ENCODE peak calls at places on chromosomes 4 and X, in five cellular contexts. A is mammary epithelial cell, Z is HepG2, C is H9, G is hepatocyte. N is an unnamed sample.

GRCh38 chr4:109499513-109499912 is 60.5 kb upstream of the MCUB start:
- DNase-seq in A (no peak), Z (no peak), C (no peak), G (no peak), N (no peak)

GRCh38 chrX:100745806-100746537 is 14.1 kb upstream of the SYTL4 start:
- DNase-seq in A (no peak), Z (no peak), C (no peak), G (no peak), N (no peak)

GRCh38 chr4:166896254-166896653 is 338.0 kb downstream of the SPOCK3 start:
- DNase-seq in A (no peak), Z (no peak), C (no peak), G (no peak), N (no peak)

GRCh38 chr4:2320746-2321145 is 58.8 kb upstream of the MXD4 start:
- DNase-seq in A (no peak), Z (no peak), C (no peak), G (no peak), N (no peak)

GRCh38 chr4:57378766-57379165 is 268.6 kb upstream of the IGFBP7 start:
- DNase-seq in A (peak), Z (no peak), C (no peak), G (no peak), N (no peak)

GRCh38 chr4:67575232-67575888 is 16.8 kb downstream of the STAP1 start:
- DNase-seq in A (no peak), Z (no peak), C (no peak), G (no peak), N (no peak)

GRCh38 chrX:141668371-141668770 is 30.2 kb downstream of the SPANXD start:
- DNase-seq in A (no peak), Z (no peak), C (no peak), G (no peak), N (no peak)

GRCh38 chr4:16967722-16968121 is 69.3 kb upstream of the LDB2 start:
- DNase-seq in A (no peak), Z (no peak), C (no peak), G (no peak), N (no peak)

GRCh38 chr4:53186714-53187358 is 179.0 kb downstream of the SCFD2 start:
- DNase-seq in A (no peak), Z (no peak), C (no peak), G (no peak), N (no peak)

GRCh38 chr4:7766086-7766485 is 173.6 kb downstream of the AFAP1 start:
- DNase-seq in A (no peak), Z (no peak), C (no peak), G (no peak), N (no peak)

GRCh38 chrX:117429511-117429910 is 687.1 kb downstream of the KLHL13 start:
- DNase-seq in A (no peak), Z (no peak), C (no peak), G (no peak), N (no peak)

GRCh38 chr4:6916587-6917444 is 7.2 kb downstream of the TBC1D14 start:
- DNase-seq in A (peak), Z (no peak), C (no peak), G (peak), N (no peak)

GRCh38 chr4:145171919-145172318 is 8.5 kb downstream of the OTUD4 start:
- DNase-seq in A (no peak), Z (no peak), C (no peak), G (no peak), N (no peak)

GRCh38 chr4:121189811-121190210 is 25.7 kb upstream of the TNIP3 start:
- DNase-seq in A (no peak), Z (no peak), C (no peak), G (no peak), N (no peak)

GRCh38 chrX:131633285-131633917 is 89.5 kb downstream of the OR13H1 start:
- DNase-seq in A (peak), Z (peak), C (peak), G (peak), N (peak)

GRCh38 chr4:118988635-118988972 is 100.0 kb downstream of the SYNPO2 start:
- DNase-seq in A (no peak), Z (no peak), C (no peak), G (no peak), N (no peak)

GRCh38 chr4:166165829-166166420 is 292.9 kb downstream of the TLL1 start:
- DNase-seq in A (peak), Z (peak), C (no peak), G (peak), N (no peak)

GRCh38 chr4:1503583-1504471 is 97.6 kb upstream of the NKX1-1 start:
- DNase-seq in A (no peak), Z (no peak), C (peak), G (no peak), N (peak)

GRCh38 chr4:37662861-37663390 is 23.2 kb downstream of the RELL1 start:
- DNase-seq in A (no peak), Z (peak), C (no peak), G (no peak), N (no peak)

GRCh38 chr4:3145251-3145908 is 70.9 kb downstream of the HTT start:
- DNase-seq in A (no peak), Z (no peak), C (no peak), G (no peak), N (no peak)

GRCh38 chrX:17038681-17039161 is 92.3 kb downstream of the REPS2 start:
- DNase-seq in A (peak), Z (no peak), C (no peak), G (no peak), N (no peak)

GRCh38 chr4:142405021-142405991 is 440.8 kb downstream of the INPP4B start:
- DNase-seq in A (peak), Z (no peak), C (peak), G (peak), N (no peak)

GRCh38 chrX:136032370-136032769 is 47.1 kb downstream of the SLC9A6 start:
- DNase-seq in A (no peak), Z (no peak), C (no peak), G (no peak), N (no peak)

GRCh38 chr4:20761382-20761781 is 61.1 kb downstream of the PACRGL start:
- DNase-seq in A (no peak), Z (no peak), C (no peak), G (no peak), N (no peak)

GRCh38 chr4:154973636-154974035 is 192.6 kb downstream of the RBM46 start:
- DNase-seq in A (peak), Z (peak), C (no peak), G (peak), N (no peak)
- H2AFZ ChIP-seq in A (peak), Z (no peak), C (no peak), G (no peak), N (no peak)

GRCh38 chr4:161554372-161554990 is 609.3 kb downstream of the FSTL5 start:
- DNase-seq in A (peak), Z (no peak), C (no peak), G (no peak), N (no peak)
- H2AFZ ChIP-seq in A (no peak), Z (no peak), C (no peak), G (no peak), N (no peak)

DNA sequence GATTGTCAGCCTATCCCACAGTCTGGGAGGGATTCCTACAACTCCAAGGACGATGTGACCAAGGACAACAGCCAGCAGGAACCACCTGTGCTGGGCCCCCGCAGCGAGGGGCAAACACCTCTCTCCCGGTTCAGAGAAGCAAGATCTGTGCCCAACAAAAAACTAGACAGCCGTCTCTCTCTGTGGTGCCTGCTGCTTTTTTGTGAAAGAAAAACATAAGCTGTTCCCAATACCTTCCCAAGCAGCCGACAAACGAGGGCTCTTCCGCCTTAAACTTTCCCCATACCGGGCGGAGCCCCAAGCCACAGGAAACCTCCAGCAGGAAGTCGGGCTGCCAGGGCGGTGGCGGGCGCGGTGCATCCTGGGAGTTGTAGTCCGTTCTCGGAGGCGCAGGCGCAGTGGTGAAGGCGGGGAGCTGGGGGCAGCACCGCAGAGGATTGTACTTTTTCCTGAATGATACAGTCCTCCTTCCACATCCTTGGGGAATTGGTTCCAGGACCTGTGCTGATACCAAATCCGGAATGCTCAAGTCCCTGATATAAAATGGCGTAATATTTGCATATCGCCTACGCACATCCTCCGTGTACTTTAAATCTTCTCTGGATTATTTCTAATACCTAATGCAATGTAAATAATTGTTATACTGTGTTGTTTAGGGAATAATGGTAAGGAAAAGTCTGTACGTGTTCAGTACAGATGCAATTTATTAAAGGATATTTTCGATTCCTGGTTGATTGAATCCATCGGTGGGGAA is 63.1 kb upstream of the IRF2 start:
- DNase-seq in A (peak), Z (peak), C (peak), G (peak), N (peak)
- H2AFZ ChIP-seq in A (peak), Z (peak), C (no peak), G (peak), N (peak)

DNA sequence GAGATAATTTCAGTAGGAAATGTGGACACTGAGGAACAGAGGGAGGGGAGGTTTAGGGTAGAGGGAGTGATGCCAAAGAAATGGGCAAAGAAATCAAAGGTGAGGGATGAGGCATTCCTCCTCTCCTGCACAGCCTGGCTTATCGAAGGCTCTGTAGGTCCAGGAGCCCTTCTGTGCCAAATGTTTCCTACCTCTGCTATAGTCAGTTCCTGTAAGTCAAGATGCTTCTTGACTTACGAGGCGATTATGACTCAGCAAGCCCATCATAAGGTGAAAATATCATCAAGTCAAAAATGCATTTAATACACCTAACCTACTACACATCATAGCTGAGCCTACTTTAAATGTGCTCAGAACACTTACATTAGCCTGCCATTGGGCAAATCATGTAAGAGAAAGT is 60.0 kb upstream of the ARHGAP24 start:
- DNase-seq in A (no peak), Z (no peak), C (no peak), G (no peak), N (no peak)
- H2AFZ ChIP-seq in A (no peak), Z (no peak), C (no peak), G (no peak), N (no peak)

DNA sequence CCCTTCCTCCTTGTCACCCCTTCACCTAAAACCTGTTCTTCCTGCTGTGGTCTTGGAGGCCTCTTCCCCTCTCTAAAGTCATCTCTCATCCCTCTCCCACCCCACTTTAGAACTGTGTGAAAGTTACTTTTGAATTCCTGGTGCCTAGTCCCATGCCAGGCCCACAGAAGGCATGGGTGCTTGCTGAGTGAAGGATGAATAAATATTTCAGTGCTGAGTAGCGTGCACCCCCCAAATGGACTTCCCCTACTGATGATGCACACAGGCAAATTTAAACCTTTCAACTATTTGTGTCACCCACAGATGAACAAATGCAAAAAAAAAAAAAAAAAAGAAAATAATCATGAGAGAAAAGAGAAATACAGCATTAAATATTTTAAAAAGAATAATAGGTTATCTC is 19.8 kb downstream of the PSMD10 start:
- DNase-seq in A (no peak), Z (no peak), C (no peak), G (no peak), N (no peak)
- H2AFZ ChIP-seq in A (peak), Z (no peak), C (no peak), G (no peak), N (no peak)

GRCh38 chr4:15765910-15766703 is 12.0 kb upstream of the CD38 start:
- DNase-seq in A (no peak), Z (no peak), C (no peak), G (no peak), N (no peak)

GRCh38 chr4:15766821-15767220 is 11.3 kb upstream of the CD38 start:
- DNase-seq in A (no peak), Z (no peak), C (no peak), G (no peak), N (no peak)

GRCh38 chr4:15769202-15769601 is 8.9 kb upstream of the CD38 start:
- DNase-seq in A (no peak), Z (no peak), C (no peak), G (no peak), N (no peak)

DNA sequence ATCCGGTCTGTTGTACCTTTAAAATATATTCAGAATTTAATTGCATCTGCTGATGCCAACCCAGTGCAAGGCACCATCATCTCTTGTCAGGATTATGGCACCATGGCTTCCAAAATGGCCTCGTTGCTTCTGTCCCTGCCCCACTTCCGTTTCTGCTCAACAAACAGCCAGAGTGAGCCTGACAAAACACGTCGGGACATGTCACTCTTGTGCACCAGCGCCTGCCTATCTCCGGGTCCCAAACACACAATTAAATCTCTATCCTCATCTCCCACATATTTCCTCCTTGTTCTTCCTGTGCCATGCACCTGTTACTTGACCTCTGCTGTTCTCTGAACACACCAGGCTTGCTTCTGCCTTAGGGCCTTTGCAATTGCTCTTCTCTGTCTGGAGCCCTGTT is 12.8 kb upstream of the CD38 start:
- DNase-seq in A (no peak), Z (no peak), C (no peak), G (no peak), N (no peak)
- H2AFZ ChIP-seq in A (peak), Z (no peak), C (no peak), G (no peak), N (no peak)

GRCh38 chr4:159042097-159042605 is 60.7 kb upstream of the RAPGEF2 start:
- DNase-seq in A (no peak), Z (no peak), C (no peak), G (no peak), N (no peak)
- H2AFZ ChIP-seq in A (no peak), Z (no peak), C (no peak), G (no peak), N (no peak)

DNA sequence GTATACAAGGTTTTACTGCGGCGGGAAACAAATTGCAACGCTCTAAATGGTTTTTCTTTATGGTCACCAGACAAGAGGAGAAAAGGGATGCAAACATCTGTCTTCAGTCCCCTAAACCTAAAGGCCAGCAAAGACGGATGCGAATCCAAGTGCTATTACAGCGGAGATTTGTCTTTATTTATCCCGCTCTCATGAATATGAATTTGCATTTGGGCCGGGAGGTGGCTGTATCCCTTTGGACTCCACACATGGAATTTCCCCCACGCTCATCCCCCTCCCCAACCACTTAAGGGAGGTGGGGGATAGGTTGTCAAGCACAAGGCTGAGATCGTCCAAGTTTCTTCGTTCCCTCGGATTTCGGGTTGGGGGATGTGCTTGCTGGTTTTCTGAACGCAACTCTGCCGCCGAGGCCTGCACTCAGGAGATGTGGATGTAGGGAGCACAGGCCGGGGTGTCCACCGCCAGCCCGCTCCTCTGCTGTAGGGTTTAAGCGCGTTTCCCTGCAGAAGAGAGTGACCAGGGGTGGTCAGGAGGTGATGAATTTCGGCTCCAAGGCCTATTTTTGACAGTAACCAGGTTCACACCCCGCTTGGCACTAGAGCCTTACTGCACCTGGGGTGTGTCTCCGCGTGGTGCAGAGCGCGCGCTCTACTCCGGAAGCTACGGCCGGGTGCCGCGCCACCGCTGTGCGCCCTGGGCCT is 2.2 kb upstream of the PHOX2B start:
- DNase-seq in A (no peak), Z (no peak), C (peak), G (no peak), N (peak)
- H2AFZ ChIP-seq in A (no peak), Z (no peak), C (no peak), G (no peak), N (no peak)

GRCh38 chr4:186226521-186227189 is 652 bp upstream of the KLKB1 start:
- DNase-seq in A (no peak), Z (no peak), C (no peak), G (no peak), N (no peak)

GRCh38 chr4:186227744-186228513 is 622 bp downstream of the KLKB1 start:
- DNase-seq in A (no peak), Z (no peak), C (no peak), G (no peak), N (no peak)

GRCh38 chr4:186225848-186226247 is 1.5 kb upstream of the KLKB1 start:
- DNase-seq in A (no peak), Z (no peak), C (no peak), G (no peak), N (no peak)

GRCh38 chr4:186227221-186227620 is at the start of gene KLKB1:
- DNase-seq in A (no peak), Z (peak), C (no peak), G (peak), N (no peak)

DNA sequence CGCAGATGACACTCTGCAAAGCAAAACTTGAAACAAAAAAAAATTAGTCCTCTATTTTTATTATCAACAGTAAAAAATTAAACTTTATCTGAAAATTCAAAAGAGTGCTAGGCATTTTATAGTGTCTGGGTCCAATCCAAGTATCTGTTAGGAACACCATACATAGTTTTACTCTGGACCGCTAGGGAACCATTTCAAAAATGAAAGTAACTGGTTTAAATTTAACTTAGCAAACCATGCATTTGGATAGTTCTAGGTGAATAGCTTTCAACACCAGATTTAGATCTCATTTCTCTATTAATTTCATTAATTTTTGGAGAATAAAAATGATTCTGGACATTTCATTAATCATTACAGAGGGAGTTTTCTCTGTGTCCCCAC is 1.2 kb downstream of the KLKB1 start:
- DNase-seq in A (no peak), Z (no peak), C (no peak), G (no peak), N (no peak)
- H2AFZ ChIP-seq in A (no peak), Z (no peak), C (no peak), G (no peak), N (no peak)